ENCODE peak calls at places on chromosome 12, in six cellular contexts. J is iris pigment epithelial cell, N is A549, B is putamen, E is GM06990, R is EL. G is an unnamed sample.

GRCh38 chr12:100716949-100717732 is 77.4 kb upstream of the ANO4 start:
- DNase-seq in J (peak; percentile 38), N (peak; percentile 28), B (no peak), E (no peak), R (peak; percentile 52), G (peak; percentile 7)

GRCh38 chr12:54744590-54744989 is 96.4 kb upstream of the DCD start:
- DNase-seq in J (no peak), N (no peak), B (no peak), E (no peak), R (no peak), G (no peak)

GRCh38 chr12:21690704-21691368 is 33.2 kb upstream of the LDHB start:
- DNase-seq in J (no peak), N (no peak), B (no peak), E (no peak), R (no peak), G (no peak)

GRCh38 chr12:75986001-75986739 is 45.4 kb downstream of the PHLDA1 start:
- DNase-seq in J (no peak), N (no peak), B (no peak), E (no peak), R (no peak), G (no peak)

GRCh38 chr12:90940872-90941499 is 14.0 kb downstream of the CCER1 start:
- DNase-seq in J (peak; percentile 78), N (peak; percentile 54), B (no peak), E (no peak), R (peak; percentile 61), G (peak; percentile 74)

GRCh38 chr12:108788076-108788782 is 56.9 kb upstream of the CORO1C start:
- DNase-seq in J (no peak), N (no peak), B (no peak), E (no peak), R (no peak), G (no peak)

GRCh38 chr12:125013816-125014442 is 20.5 kb downstream of the BRI3BP start:
- DNase-seq in J (no peak), N (no peak), B (no peak), E (no peak), R (no peak), G (no peak)

GRCh38 chr12:48002773-48003218 is 1.5 kb downstream of the COL2A1 start:
- DNase-seq in J (peak; percentile 34), N (no peak), B (no peak), E (no peak), R (peak; percentile 39), G (peak; percentile 19)

GRCh38 chr12:12202105-12202504 is 64.7 kb downstream of the LRP6 start:
- DNase-seq in J (no peak), N (no peak), B (no peak), E (no peak), R (no peak), G (no peak)

GRCh38 chr12:12425616-12426015 is 68.7 kb downstream of the BORCS5 start:
- DNase-seq in J (peak; percentile 84), N (no peak), B (no peak), E (no peak), R (peak; percentile 56), G (peak; percentile 21)

GRCh38 chr12:111185206-111185888 is 183.5 kb downstream of the PHETA1 start:
- DNase-seq in J (no peak), N (no peak), B (no peak), E (no peak), R (no peak), G (no peak)

GRCh38 chr12:46224401-46224800 is 44.4 kb downstream of the SLC38A1 start:
- DNase-seq in J (no peak), N (no peak), B (no peak), E (no peak), R (no peak), G (peak; percentile 32)

GRCh38 chr12:15171015-15171646 is 50.1 kb downstream of the RERG start:
- DNase-seq in J (no peak), N (peak; percentile 13), B (no peak), E (no peak), R (no peak), G (no peak)

GRCh38 chr12:69828897-69829296 is 3.9 kb downstream of the MYRFL start:
- DNase-seq in J (no peak), N (no peak), B (no peak), E (no peak), R (no peak), G (no peak)

GRCh38 chr12:45611061-45611460 is 118.4 kb upstream of the ARID2 start:
- DNase-seq in J (no peak), N (no peak), B (peak; percentile 53), E (no peak), R (no peak), G (no peak)

GRCh38 chr12:21776242-21776641 is 1.7 kb upstream of the KCNJ8 start:
- DNase-seq in J (no peak), N (no peak), B (no peak), E (no peak), R (no peak), G (no peak)

GRCh38 chr12:75666126-75666979 is 154.9 kb upstream of the KRR1 start:
- DNase-seq in J (peak; percentile 81), N (no peak), B (no peak), E (no peak), R (peak; percentile 61), G (peak; percentile 58)

GRCh38 chr12:59115995-59116394 is 195.7 kb upstream of the LRIG3 start:
- DNase-seq in J (no peak), N (no peak), B (no peak), E (no peak), R (no peak), G (no peak)

GRCh38 chr12:19234991-19235876 is 105.7 kb downstream of the PLEKHA5 start:
- DNase-seq in J (peak; percentile 73), N (no peak), B (no peak), E (no peak), R (peak; percentile 29), G (peak; percentile 41)

GRCh38 chr12:64733857-64734256 is 25.3 kb downstream of the GNS start:
- DNase-seq in J (no peak), N (peak; percentile 28), B (peak; percentile 74), E (no peak), R (peak; percentile 53), G (no peak)

GRCh38 chr12:46401703-46402102 is 29.1 kb upstream of the SLC38A2 start:
- DNase-seq in J (peak; percentile 65), N (no peak), B (no peak), E (no peak), R (peak; percentile 44), G (peak; percentile 61)

GRCh38 chr12:96233941-96234461 is 39.8 kb downstream of the ELK3 start:
- DNase-seq in J (peak; percentile 45), N (no peak), B (peak; percentile 92), E (no peak), R (peak; percentile 29), G (peak; percentile 97)

GRCh38 chr12:51389302-51389999 is 1.8 kb downstream of the GALNT6 start:
- DNase-seq in J (peak; percentile 65), N (no peak), B (no peak), E (peak; percentile 24), R (peak; percentile 73), G (no peak)

GRCh38 chr12:7642876-7643309 is 22.8 kb downstream of the APOBEC1 start:
- DNase-seq in J (peak; percentile 18), N (no peak), B (no peak), E (no peak), R (peak; percentile 40), G (no peak)

G was measured in astrocyte of the spinal cord.